ENCODE peak calls at places on chromosomes 7 and 10, in nine cellular contexts. Y, E, H, R, G, O, C, S and W are unnamed samples.

GRCh38 chr10:21084700-21085099 is 187.6 kb upstream of the NEBL start:
- DNase-seq in Y (no peak), E (no peak), H (no peak), R (no peak), G (no peak), O (no peak), C (no peak), S (no peak), W (peak)

GRCh38 chr7:50558380-50559051 is 6.7 kb downstream of the DDC start:
- DNase-seq in Y (no peak), E (no peak), H (no peak), R (no peak), G (no peak), O (no peak), C (no peak), S (no peak), W (no peak)

GRCh38 chr10:3231951-3232730 is 59.6 kb upstream of the PITRM1 start:
- DNase-seq in Y (no peak), E (no peak), H (no peak), R (no peak), G (no peak), O (no peak), C (no peak), S (no peak), W (no peak)

GRCh38 chr10:32332299-32332750 is 14.6 kb downstream of the EPC1 start:
- DNase-seq in Y (no peak), E (no peak), H (peak), R (no peak), G (no peak), O (no peak), C (no peak), S (no peak), W (peak)

GRCh38 chr10:48496105-48496830 is 108.6 kb downstream of the ARHGAP22 start:
- DNase-seq in Y (no peak), E (no peak), H (no peak), R (no peak), G (no peak), O (no peak), C (no peak), S (no peak), W (no peak)

GRCh38 chr10:34959786-34960185 is 130.4 kb downstream of the CUL2 start:
- DNase-seq in Y (no peak), E (peak), H (no peak), R (no peak), G (no peak), O (no peak), C (no peak), S (no peak), W (no peak)

GRCh38 chr7:50661345-50662058 is 96.3 kb upstream of the DDC start:
- DNase-seq in Y (no peak), E (peak), H (no peak), R (no peak), G (no peak), O (no peak), C (no peak), S (no peak), W (no peak)

GRCh38 chr7:130493275-130493868 is 1.5 kb downstream of the MEST start:
- DNase-seq in Y (no peak), E (no peak), H (no peak), R (no peak), G (no peak), O (no peak), C (no peak), S (no peak), W (no peak)

GRCh38 chr10:72248477-72249151 is 25.1 kb upstream of the DDIT4 start:
- DNase-seq in Y (peak), E (peak), H (peak), R (peak), G (no peak), O (peak), C (no peak), S (peak), W (no peak)

GRCh38 chr10:11328264-11329054 is 283.0 kb downstream of the USP6NL start:
- DNase-seq in Y (no peak), E (no peak), H (no peak), R (no peak), G (no peak), O (no peak), C (no peak), S (no peak), W (no peak)

GRCh38 chr10:65793738-65794425 is 1132.0 kb upstream of the LRRTM3 start:
- DNase-seq in Y (no peak), E (no peak), H (no peak), R (no peak), G (no peak), O (no peak), C (no peak), S (no peak), W (no peak)

GRCh38 chr10:3418041-3418760 is 245.6 kb upstream of the PITRM1 start:
- DNase-seq in Y (no peak), E (no peak), H (no peak), R (no peak), G (no peak), O (no peak), C (no peak), S (no peak), W (no peak)

GRCh38 chr7:100726998-100727761 is 6.2 kb upstream of the ZAN start:
- DNase-seq in Y (no peak), E (no peak), H (no peak), R (no peak), G (no peak), O (no peak), C (no peak), S (no peak), W (no peak)

GRCh38 chr7:93117327-93117726 is 452 bp downstream of the SAMD9 start:
- DNase-seq in Y (no peak), E (no peak), H (no peak), R (no peak), G (no peak), O (no peak), C (no peak), S (no peak), W (no peak)

GRCh38 chr7:26864309-26865093 is at the start of gene SKAP2:
- DNase-seq in Y (peak), E (peak), H (peak), R (peak), G (peak), O (peak), C (peak), S (peak), W (peak)

GRCh38 chr10:113132651-113133088 is 182.6 kb downstream of the TCF7L2 start:
- DNase-seq in Y (no peak), E (no peak), H (no peak), R (peak), G (no peak), O (no peak), C (peak), S (peak), W (no peak)

GRCh38 chr10:1715821-1716220 is 21.5 kb downstream of the ADARB2 start:
- DNase-seq in Y (no peak), E (no peak), H (no peak), R (peak), G (peak), O (no peak), C (peak), S (peak), W (no peak)

GRCh38 chr7:151249732-151250072 is 1.2 kb upstream of the SMARCD3 start:
- DNase-seq in Y (no peak), E (no peak), H (no peak), R (peak), G (peak), O (peak), C (peak), S (peak), W (no peak)

GRCh38 chr10:11773777-11774441 is 31.7 kb downstream of the ECHDC3 start:
- DNase-seq in Y (no peak), E (no peak), H (no peak), R (no peak), G (no peak), O (no peak), C (no peak), S (no peak), W (no peak)

GRCh38 chr7:18663321-18663720 is 167.8 kb downstream of the HDAC9 start:
- DNase-seq in Y (no peak), E (peak), H (no peak), R (no peak), G (no peak), O (no peak), C (no peak), S (no peak), W (no peak)

GRCh38 chr7:78695826-78696225 is 757.6 kb downstream of the MAGI2 start:
- DNase-seq in Y (no peak), E (no peak), H (no peak), R (no peak), G (no peak), O (no peak), C (no peak), S (no peak), W (no peak)

GRCh38 chr10:60762554-60762953 is 15.7 kb upstream of the CDK1 start:
- DNase-seq in Y (no peak), E (no peak), H (no peak), R (no peak), G (no peak), O (no peak), C (no peak), S (peak), W (no peak)

GRCh38 chr7:3063016-3063753 is 19.5 kb upstream of the CARD11 start:
- DNase-seq in Y (no peak), E (peak), H (peak), R (no peak), G (no peak), O (no peak), C (no peak), S (no peak), W (no peak)

GRCh38 chr7:4190021-4190981 is 491.8 kb upstream of the FOXK1 start:
- DNase-seq in Y (no peak), E (no peak), H (no peak), R (no peak), G (no peak), O (no peak), C (no peak), S (no peak), W (peak)

GRCh38 chr7:125467996-125468854 is 538.6 kb upstream of the POT1 start:
- DNase-seq in Y (no peak), E (no peak), H (no peak), R (no peak), G (no peak), O (no peak), C (no peak), S (no peak), W (no peak)

DNA sequence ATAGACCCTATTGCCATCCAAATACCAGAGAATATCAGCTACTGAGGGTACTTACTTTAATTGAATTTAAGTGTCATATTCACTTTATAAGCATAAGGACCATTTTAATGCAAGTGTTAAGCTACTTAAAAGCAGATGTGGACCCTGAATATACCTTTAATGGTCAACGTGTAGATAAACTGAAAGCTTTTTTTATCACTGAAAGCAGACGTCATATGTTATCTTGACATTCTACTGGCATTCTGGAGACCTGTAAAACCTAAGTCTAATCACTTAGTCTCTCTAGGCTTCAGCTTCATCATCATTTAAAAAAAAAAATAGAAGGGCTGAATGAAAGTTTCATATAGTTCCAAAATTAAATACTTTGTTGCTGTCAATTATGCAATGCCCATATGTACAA is 116.5 kb downstream of the ELAPOR2 start:
- DNase-seq in Y (no peak), E (no peak), H (no peak), R (no peak), G (no peak), O (no peak), C (no peak), S (no peak), W (no peak)
- TF ChIP-seq CTCF in Y (no peak), E (no peak), H (no peak), R (no peak), G (no peak), O (no peak), C (no peak), S (no peak), W (no peak)

DNA sequence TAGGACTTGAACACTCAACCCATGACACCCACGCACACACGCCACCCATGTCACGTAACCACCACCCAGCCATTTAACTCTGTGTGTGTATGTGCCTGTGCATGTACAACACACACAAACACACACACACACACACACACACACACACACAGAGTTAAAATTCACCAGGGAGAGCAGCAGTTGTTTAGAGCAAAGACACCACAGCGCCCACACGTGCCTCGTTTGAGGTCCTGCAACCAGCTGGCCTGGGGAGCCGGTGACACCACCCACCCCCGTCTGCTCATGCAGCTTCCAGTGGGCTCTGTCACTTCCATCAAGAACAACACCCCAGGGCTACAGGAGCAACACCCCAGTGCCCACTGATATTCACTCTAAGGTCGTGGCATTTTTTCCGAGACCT is 97.4 kb downstream of the ELFN1 start:
- DNase-seq in Y (no peak), E (no peak), H (no peak), R (peak), G (no peak), O (no peak), C (peak), S (peak), W (no peak)
- TF ChIP-seq CTCF in Y (no peak), E (no peak), H (no peak), R (peak), G (no peak), O (no peak), C (peak), S (peak), W (no peak)

GRCh38 chr10:15245530-15245929 is 77.0 kb upstream of the NMT2 start:
- DNase-seq in Y (no peak), E (no peak), H (no peak), R (peak), G (no peak), O (no peak), C (no peak), S (peak), W (no peak)
- TF ChIP-seq CTCF in Y (no peak), E (no peak), H (peak), R (peak), G (peak), O (no peak), C (peak), S (peak), W (peak)

DNA sequence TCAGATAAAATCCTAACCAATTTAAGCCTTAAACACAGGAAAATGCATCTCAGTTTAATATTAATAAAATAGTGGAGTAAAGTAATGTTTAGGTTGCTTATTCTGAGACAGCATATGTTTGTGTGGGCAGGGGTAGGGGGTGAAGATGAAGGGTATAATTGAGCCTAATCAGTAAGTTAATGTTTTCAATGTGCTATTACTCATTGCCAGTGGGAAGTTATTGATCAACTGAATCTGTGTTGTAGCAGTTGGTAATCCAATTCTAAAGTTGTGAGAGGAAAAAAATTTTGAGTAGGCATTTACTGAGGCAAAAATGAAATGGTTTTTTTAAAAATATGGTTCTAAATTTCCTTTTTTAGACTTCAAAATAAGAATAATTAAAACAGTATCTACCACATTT is 16.5 kb downstream of the CFAP69 start:
- DNase-seq in Y (no peak), E (no peak), H (no peak), R (no peak), G (no peak), O (no peak), C (no peak), S (no peak), W (no peak)
- TF ChIP-seq CTCF in Y (no peak), E (no peak), H (no peak), R (no peak), G (no peak), O (no peak), C (no peak), S (no peak), W (no peak)